ENCODE peak calls at places on chromosome 22, in ten cellular contexts. One of them, this sample, is unnamed.

GRCh38 chr22:46244771-46245170 is 5.3 kb downstream of the CDPF1 start:
- DNase-seq in body of pancreas: no peak
- DNase-seq in OCI-LY7: no peak
- DNase-seq in dorsolateral prefrontal cortex: no peak
- DNase-seq in BE2C: no peak
- DNase-seq in GM12865: no peak
- DNase-seq in CD4-positive, alpha-beta T cell: no peak
- DNase-seq in RWPE1: no peak
- DNase-seq in brain microvascular endothelial cell: no peak
- DNase-seq in GM23338: no peak
- DNase-seq in this sample: no peak

GRCh38 chr22:38782402-38783094 is 11.4 kb downstream of the DNAL4 start:
- DNase-seq in body of pancreas: no peak
- DNase-seq in OCI-LY7: no peak
- DNase-seq in dorsolateral prefrontal cortex: peak
- DNase-seq in BE2C: peak
- DNase-seq in GM12865: no peak
- DNase-seq in CD4-positive, alpha-beta T cell: no peak
- DNase-seq in RWPE1: no peak
- DNase-seq in brain microvascular endothelial cell: peak
- DNase-seq in GM23338: no peak
- DNase-seq in this sample: no peak

GRCh38 chr22:30969532-30970355 is 679 bp downstream of the TUG1 start:
- DNase-seq in body of pancreas: no peak
- DNase-seq in OCI-LY7: peak
- DNase-seq in dorsolateral prefrontal cortex: no peak
- DNase-seq in BE2C: peak
- DNase-seq in GM12865: peak
- DNase-seq in CD4-positive, alpha-beta T cell: no peak
- DNase-seq in RWPE1: peak
- DNase-seq in brain microvascular endothelial cell: peak
- DNase-seq in GM23338: peak
- DNase-seq in this sample: peak

GRCh38 chr22:41828516-41828915 is 4.4 kb upstream of the SREBF2 start:
- DNase-seq in body of pancreas: peak
- DNase-seq in OCI-LY7: no peak
- DNase-seq in dorsolateral prefrontal cortex: no peak
- DNase-seq in BE2C: peak
- DNase-seq in GM12865: no peak
- DNase-seq in CD4-positive, alpha-beta T cell: no peak
- DNase-seq in RWPE1: no peak
- DNase-seq in brain microvascular endothelial cell: no peak
- DNase-seq in GM23338: no peak
- DNase-seq in this sample: no peak

GRCh38 chr22:38987171-38987895 is 5.2 kb downstream of the APOBEC3B start:
- DNase-seq in body of pancreas: no peak
- DNase-seq in OCI-LY7: no peak
- DNase-seq in dorsolateral prefrontal cortex: no peak
- DNase-seq in BE2C: no peak
- DNase-seq in GM12865: no peak
- DNase-seq in CD4-positive, alpha-beta T cell: no peak
- DNase-seq in RWPE1: no peak
- DNase-seq in brain microvascular endothelial cell: no peak
- DNase-seq in GM23338: no peak
- DNase-seq in this sample: no peak

GRCh38 chr22:29152381-29153138 is 53.1 kb upstream of the EMID1 start:
- DNase-seq in body of pancreas: no peak
- DNase-seq in OCI-LY7: no peak
- DNase-seq in dorsolateral prefrontal cortex: peak
- DNase-seq in BE2C: no peak
- DNase-seq in GM12865: no peak
- DNase-seq in CD4-positive, alpha-beta T cell: no peak
- DNase-seq in RWPE1: no peak
- DNase-seq in brain microvascular endothelial cell: no peak
- DNase-seq in GM23338: peak
- DNase-seq in this sample: no peak

GRCh38 chr22:37932821-37933578 is 20.4 kb downstream of the C22orf23 start:
- DNase-seq in body of pancreas: peak
- DNase-seq in OCI-LY7: no peak
- DNase-seq in dorsolateral prefrontal cortex: no peak
- DNase-seq in BE2C: no peak
- DNase-seq in GM12865: no peak
- DNase-seq in CD4-positive, alpha-beta T cell: no peak
- DNase-seq in RWPE1: no peak
- DNase-seq in brain microvascular endothelial cell: no peak
- DNase-seq in GM23338: no peak
- DNase-seq in this sample: no peak

GRCh38 chr22:42910221-42910942 is 53.3 kb upstream of the ARFGAP3 start:
- DNase-seq in body of pancreas: no peak
- DNase-seq in OCI-LY7: no peak
- DNase-seq in dorsolateral prefrontal cortex: no peak
- DNase-seq in BE2C: no peak
- DNase-seq in GM12865: no peak
- DNase-seq in CD4-positive, alpha-beta T cell: no peak
- DNase-seq in RWPE1: no peak
- DNase-seq in brain microvascular endothelial cell: no peak
- DNase-seq in GM23338: no peak
- DNase-seq in this sample: no peak

GRCh38 chr22:36461665-36462474 is 19.6 kb downstream of the TXN2 start:
- DNase-seq in body of pancreas: peak
- DNase-seq in OCI-LY7: no peak
- DNase-seq in dorsolateral prefrontal cortex: no peak
- DNase-seq in BE2C: peak
- DNase-seq in GM12865: no peak
- DNase-seq in CD4-positive, alpha-beta T cell: no peak
- DNase-seq in RWPE1: peak
- DNase-seq in brain microvascular endothelial cell: peak
- DNase-seq in GM23338: peak
- DNase-seq in this sample: no peak

GRCh38 chr22:32103648-32104326 is 55.3 kb downstream of the C22orf42 start:
- DNase-seq in body of pancreas: no peak
- DNase-seq in OCI-LY7: peak
- DNase-seq in dorsolateral prefrontal cortex: no peak
- DNase-seq in BE2C: no peak
- DNase-seq in GM12865: no peak
- DNase-seq in CD4-positive, alpha-beta T cell: no peak
- DNase-seq in RWPE1: no peak
- DNase-seq in brain microvascular endothelial cell: no peak
- DNase-seq in GM23338: peak
- DNase-seq in this sample: no peak

GRCh38 chr22:18048041-18048440 is 23.7 kb upstream of the MICAL3 start:
- DNase-seq in body of pancreas: no peak
- DNase-seq in OCI-LY7: no peak
- DNase-seq in dorsolateral prefrontal cortex: no peak
- DNase-seq in BE2C: no peak
- DNase-seq in GM12865: no peak
- DNase-seq in CD4-positive, alpha-beta T cell: no peak
- DNase-seq in RWPE1: no peak
- DNase-seq in brain microvascular endothelial cell: no peak
- DNase-seq in GM23338: no peak
- DNase-seq in this sample: no peak

GRCh38 chr22:42964994-42965699 is 49.8 kb downstream of the PACSIN2 start:
- DNase-seq in body of pancreas: no peak
- DNase-seq in OCI-LY7: no peak
- DNase-seq in dorsolateral prefrontal cortex: no peak
- DNase-seq in BE2C: no peak
- DNase-seq in GM12865: no peak
- DNase-seq in CD4-positive, alpha-beta T cell: no peak
- DNase-seq in RWPE1: no peak
- DNase-seq in brain microvascular endothelial cell: peak
- DNase-seq in GM23338: no peak
- DNase-seq in this sample: peak

GRCh38 chr22:38796262-38796957 is 2.5 kb upstream of the DNAL4 start:
- DNase-seq in body of pancreas: no peak
- DNase-seq in OCI-LY7: no peak
- DNase-seq in dorsolateral prefrontal cortex: no peak
- DNase-seq in BE2C: no peak
- DNase-seq in GM12865: no peak
- DNase-seq in CD4-positive, alpha-beta T cell: no peak
- DNase-seq in RWPE1: no peak
- DNase-seq in brain microvascular endothelial cell: no peak
- DNase-seq in GM23338: no peak
- DNase-seq in this sample: no peak

GRCh38 chr22:46054091-46054877 is 77.3 kb upstream of the WNT7B start:
- DNase-seq in body of pancreas: peak
- DNase-seq in OCI-LY7: peak
- DNase-seq in dorsolateral prefrontal cortex: peak
- DNase-seq in BE2C: peak
- DNase-seq in GM12865: no peak
- DNase-seq in CD4-positive, alpha-beta T cell: peak
- DNase-seq in RWPE1: peak
- DNase-seq in brain microvascular endothelial cell: no peak
- DNase-seq in GM23338: no peak
- DNase-seq in this sample: peak

GRCh38 chr22:43543522-43544281 is 131.9 kb downstream of the MPPED1 start:
- DNase-seq in body of pancreas: no peak
- DNase-seq in OCI-LY7: no peak
- DNase-seq in dorsolateral prefrontal cortex: no peak
- DNase-seq in BE2C: no peak
- DNase-seq in GM12865: no peak
- DNase-seq in CD4-positive, alpha-beta T cell: no peak
- DNase-seq in RWPE1: no peak
- DNase-seq in brain microvascular endothelial cell: no peak
- DNase-seq in GM23338: no peak
- DNase-seq in this sample: no peak

GRCh38 chr22:37314315-37315046 is 32.2 kb downstream of the CYTH4 start:
- DNase-seq in body of pancreas: no peak
- DNase-seq in OCI-LY7: peak
- DNase-seq in dorsolateral prefrontal cortex: no peak
- DNase-seq in BE2C: no peak
- DNase-seq in GM12865: peak
- DNase-seq in CD4-positive, alpha-beta T cell: no peak
- DNase-seq in RWPE1: no peak
- DNase-seq in brain microvascular endothelial cell: no peak
- DNase-seq in GM23338: no peak
- DNase-seq in this sample: no peak

GRCh38 chr22:22552630-22553029 is 6.4 kb downstream of the PRAME start:
- DNase-seq in body of pancreas: no peak
- DNase-seq in OCI-LY7: peak
- DNase-seq in dorsolateral prefrontal cortex: no peak
- DNase-seq in BE2C: peak
- DNase-seq in GM12865: peak
- DNase-seq in CD4-positive, alpha-beta T cell: no peak
- DNase-seq in RWPE1: no peak
- DNase-seq in brain microvascular endothelial cell: no peak
- DNase-seq in GM23338: peak
- DNase-seq in this sample: peak
- TF ChIP-seq CTCF in body of pancreas: no peak
- TF ChIP-seq CTCF in OCI-LY7: peak
- TF ChIP-seq CTCF in dorsolateral prefrontal cortex: no peak
- TF ChIP-seq CTCF in BE2C: peak
- TF ChIP-seq CTCF in GM12865: peak
- TF ChIP-seq CTCF in CD4-positive, alpha-beta T cell: no peak
- TF ChIP-seq CTCF in RWPE1: no peak
- TF ChIP-seq CTCF in brain microvascular endothelial cell: no peak
- TF ChIP-seq CTCF in GM23338: peak
- TF ChIP-seq CTCF in this sample: peak

DNA sequence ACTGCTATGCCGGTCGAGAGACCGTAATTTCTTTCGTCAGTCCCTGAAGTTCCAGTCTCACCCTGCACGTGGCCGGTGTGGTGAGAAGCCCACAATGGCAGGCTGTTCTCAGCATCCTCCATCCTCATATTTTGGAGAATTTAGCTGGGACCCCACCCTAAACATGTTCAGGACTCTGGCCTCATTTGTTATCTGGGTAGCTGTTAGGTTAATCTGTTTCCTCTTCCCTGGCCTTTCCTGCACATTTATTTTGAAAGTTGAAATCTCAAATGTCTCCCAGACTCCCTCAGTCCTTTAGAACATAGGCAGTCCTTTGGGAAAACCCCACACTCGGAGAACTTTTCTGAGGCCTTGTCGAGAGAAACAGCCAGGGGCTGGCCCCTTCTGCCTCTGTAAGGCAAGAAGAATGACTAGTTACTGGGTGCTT is 109.4 kb upstream of the CRYBB3 start:
- DNase-seq in body of pancreas: no peak
- DNase-seq in OCI-LY7: no peak
- DNase-seq in dorsolateral prefrontal cortex: no peak
- DNase-seq in BE2C: no peak
- DNase-seq in GM12865: no peak
- DNase-seq in CD4-positive, alpha-beta T cell: no peak
- DNase-seq in RWPE1: no peak
- DNase-seq in brain microvascular endothelial cell: no peak
- DNase-seq in GM23338: no peak
- DNase-seq in this sample: no peak
- TF ChIP-seq CTCF in body of pancreas: no peak
- TF ChIP-seq CTCF in OCI-LY7: no peak
- TF ChIP-seq CTCF in dorsolateral prefrontal cortex: no peak
- TF ChIP-seq CTCF in BE2C: no peak
- TF ChIP-seq CTCF in GM12865: no peak
- TF ChIP-seq CTCF in CD4-positive, alpha-beta T cell: no peak
- TF ChIP-seq CTCF in RWPE1: no peak
- TF ChIP-seq CTCF in brain microvascular endothelial cell: no peak
- TF ChIP-seq CTCF in GM23338: no peak
- TF ChIP-seq CTCF in this sample: no peak

DNA sequence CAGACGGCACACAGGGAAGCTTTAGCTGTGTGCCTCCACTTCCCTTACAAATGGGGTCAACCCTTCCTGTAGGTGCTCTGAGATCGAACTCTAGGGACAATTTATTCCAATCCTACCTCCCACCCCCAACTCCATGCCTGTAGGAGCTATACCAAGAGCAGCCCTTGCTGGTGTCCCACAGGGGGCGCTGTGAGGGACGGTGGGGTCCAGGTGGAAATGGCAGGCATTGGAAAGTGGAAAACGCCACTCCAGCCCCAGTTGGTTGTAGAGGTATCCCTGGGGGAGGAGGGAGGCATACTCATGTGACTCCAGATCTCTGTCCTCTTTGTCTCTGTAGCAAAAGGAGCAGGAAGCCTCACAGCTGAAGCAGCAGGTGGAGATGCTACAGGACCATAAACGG is 161.3 kb downstream of the MYO18B start:
- DNase-seq in body of pancreas: no peak
- DNase-seq in OCI-LY7: no peak
- DNase-seq in dorsolateral prefrontal cortex: no peak
- DNase-seq in BE2C: peak
- DNase-seq in GM12865: peak
- DNase-seq in CD4-positive, alpha-beta T cell: no peak
- DNase-seq in RWPE1: no peak
- DNase-seq in brain microvascular endothelial cell: no peak
- DNase-seq in GM23338: peak
- DNase-seq in this sample: no peak
- TF ChIP-seq CTCF in body of pancreas: no peak
- TF ChIP-seq CTCF in OCI-LY7: peak
- TF ChIP-seq CTCF in dorsolateral prefrontal cortex: no peak
- TF ChIP-seq CTCF in BE2C: peak
- TF ChIP-seq CTCF in GM12865: peak
- TF ChIP-seq CTCF in CD4-positive, alpha-beta T cell: no peak
- TF ChIP-seq CTCF in RWPE1: no peak
- TF ChIP-seq CTCF in brain microvascular endothelial cell: no peak
- TF ChIP-seq CTCF in GM23338: peak
- TF ChIP-seq CTCF in this sample: peak

DNA sequence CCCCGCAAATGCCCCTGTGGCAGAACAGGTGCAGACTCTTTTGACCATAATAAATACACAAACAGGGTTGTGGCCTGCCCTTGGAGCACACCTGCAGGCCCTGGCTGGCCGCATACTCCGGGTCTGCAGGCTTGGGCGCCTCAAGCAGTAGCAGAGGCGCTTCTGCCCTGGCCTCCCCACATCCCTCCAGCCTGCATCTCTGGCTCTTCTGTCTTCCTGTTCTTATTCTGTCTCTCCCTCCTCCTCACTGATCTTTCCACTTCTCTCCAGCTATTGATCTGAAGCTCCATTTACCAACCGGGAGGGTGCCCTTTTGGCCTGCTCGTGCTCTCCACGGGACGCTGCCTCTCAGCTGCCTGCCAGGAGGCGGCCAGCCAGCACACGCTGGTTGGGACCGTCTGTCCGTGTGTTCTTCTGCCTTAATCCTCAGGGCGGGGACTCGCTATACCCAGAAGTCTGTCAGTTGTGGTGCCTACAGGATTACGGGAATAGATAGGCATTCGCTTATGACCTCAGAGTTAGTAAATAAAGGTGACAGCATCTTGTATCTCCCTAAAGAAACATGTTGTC is 5.2 kb downstream of the UPB1 start:
- DNase-seq in body of pancreas: no peak
- DNase-seq in OCI-LY7: no peak
- DNase-seq in dorsolateral prefrontal cortex: no peak
- DNase-seq in BE2C: no peak
- DNase-seq in GM12865: no peak
- DNase-seq in CD4-positive, alpha-beta T cell: no peak
- DNase-seq in RWPE1: peak
- DNase-seq in brain microvascular endothelial cell: no peak
- DNase-seq in GM23338: no peak
- DNase-seq in this sample: no peak
- TF ChIP-seq CTCF in body of pancreas: no peak
- TF ChIP-seq CTCF in OCI-LY7: no peak
- TF ChIP-seq CTCF in dorsolateral prefrontal cortex: no peak
- TF ChIP-seq CTCF in BE2C: no peak
- TF ChIP-seq CTCF in GM12865: no peak
- TF ChIP-seq CTCF in CD4-positive, alpha-beta T cell: no peak
- TF ChIP-seq CTCF in RWPE1: no peak
- TF ChIP-seq CTCF in brain microvascular endothelial cell: no peak
- TF ChIP-seq CTCF in GM23338: no peak
- TF ChIP-seq CTCF in this sample: no peak

This sample was measured in GM20000.